ENCODE peak calls at places on chromosomes 16 and 17, in eight cellular contexts. D is adrenal gland, F is ovary, V is Peyer's patch, E is fibroblast of lung, I is fibroblast of mammary gland, T is ascending aorta, S is bronchial epithelial cell. G is an unnamed sample.

GRCh38 chr17:44219126-44219635 is 294 bp downstream of the UBTF start:
- DNase-seq in V (peak), S (peak), D (peak), T (no peak), I (peak), F (peak), E (peak), G (peak)

GRCh38 chr16:13923703-13924298 is 3.8 kb downstream of the ERCC4 start:
- DNase-seq in S (peak), V (no peak), F (no peak), I (peak), E (peak), T (no peak), D (no peak), G (peak)

GRCh38 chr17:38728290-38728831 is 1.8 kb upstream of the CISD3 start:
- DNase-seq in I (no peak), E (no peak), S (no peak), V (peak), T (no peak), F (no peak), D (no peak), G (no peak)

GRCh38 chr16:3655030-3655790 is 719 bp downstream of the DNASE1 start:
- DNase-seq in I (no peak), V (no peak), F (peak), S (no peak), T (no peak), E (no peak), D (no peak), G (no peak)

GRCh38 chr16:15721018-15721417 is 71.0 kb downstream of the NDE1 start:
- DNase-seq in D (no peak), F (no peak), S (no peak), V (no peak), T (no peak), I (no peak), E (no peak), G (no peak)

GRCh38 chr17:10149573-10150399 is 48.6 kb downstream of the GAS7 start:
- DNase-seq in T (no peak), V (no peak), S (peak), I (peak), E (peak), F (no peak), D (no peak), G (peak)

GRCh38 chr17:17042851-17043667 is 802 bp downstream of the MPRIP start:
- DNase-seq in F (peak), S (peak), I (peak), E (peak), T (no peak), D (no peak), V (peak), G (peak)

GRCh38 chr17:81868674-81869220 is 2.4 kb downstream of the ARHGDIA start:
- DNase-seq in S (peak), I (peak), V (peak), T (no peak), D (no peak), E (peak), F (peak), G (peak)

GRCh38 chr17:38881600-38882191 is 11.8 kb downstream of the LASP1 start:
- DNase-seq in E (peak), D (no peak), V (peak), I (peak), T (no peak), S (no peak), F (peak), G (peak)

GRCh38 chr17:67558740-67559380 is 158.9 kb upstream of the NOL11 start:
- DNase-seq in I (peak), F (no peak), V (no peak), E (no peak), T (no peak), D (no peak), S (peak), G (no peak)

GRCh38 chr17:13024033-13024432 is 6.2 kb upstream of the ELAC2 start:
- DNase-seq in D (no peak), S (no peak), I (no peak), T (no peak), V (no peak), E (no peak), F (no peak), G (no peak)

GRCh38 chr16:83366228-83366627 is 441.6 kb upstream of the HSBP1 start:
- DNase-seq in I (no peak), E (peak), S (no peak), V (no peak), F (no peak), T (no peak), D (no peak), G (no peak)

GRCh38 chr16:4094138-4094773 is 22.0 kb downstream of the ADCY9 start:
- DNase-seq in E (no peak), F (no peak), T (no peak), D (no peak), V (peak), S (no peak), I (no peak), G (no peak)

GRCh38 chr16:405548-406506 is 4.1 kb downstream of the DECR2 start:
- DNase-seq in D (no peak), I (no peak), V (no peak), F (no peak), T (no peak), E (no peak), S (no peak), G (peak)

GRCh38 chr16:82651921-82652601 is 25.3 kb downstream of the CDH13 start:
- DNase-seq in F (no peak), I (no peak), T (no peak), E (no peak), D (no peak), V (peak), S (no peak), G (peak)

GRCh38 chr17:17757391-17757791 is 76.1 kb downstream of the RAI1 start:
- DNase-seq in S (no peak), T (no peak), D (no peak), E (no peak), F (no peak), I (no peak), V (peak), G (no peak)

GRCh38 chr16:71429581-71429980 is 12.3 kb downstream of the TLE7 start:
- DNase-seq in F (no peak), S (no peak), I (no peak), V (no peak), T (no peak), E (no peak), D (no peak), G (no peak)

GRCh38 chr17:29588017-29588557 is 1.4 kb downstream of the GIT1 start:
- DNase-seq in F (no peak), D (peak), S (no peak), I (no peak), T (no peak), V (no peak), E (peak), G (no peak)

GRCh38 chr17:72535346-72535745 is 414.5 kb downstream of the SOX9 start:
- DNase-seq in E (no peak), S (no peak), I (no peak), D (no peak), F (no peak), T (no peak), V (no peak), G (no peak)

GRCh38 chr17:64500923-64501765 is 4.3 kb upstream of the POLG2 start:
- DNase-seq in I (no peak), D (no peak), S (no peak), E (no peak), F (no peak), T (no peak), V (no peak), G (no peak)

GRCh38 chr17:62916684-62917571 is 49.1 kb upstream of the TANC2 start:
- DNase-seq in D (no peak), I (peak), E (peak), F (no peak), T (no peak), S (no peak), V (no peak), G (peak)

GRCh38 chr17:75688209-75688771 is 21.2 kb downstream of the SAP30BP start:
- DNase-seq in S (peak), F (peak), I (no peak), D (no peak), T (no peak), V (no peak), E (peak), G (peak)

GRCh38 chr16:83692224-83692623 is 115.6 kb upstream of the HSBP1 start:
- DNase-seq in F (no peak), S (no peak), I (no peak), V (no peak), E (no peak), T (no peak), D (no peak), G (no peak)

GRCh38 chr17:17454276-17454675 is 22.5 kb upstream of the MED9 start:
- DNase-seq in T (no peak), I (no peak), S (no peak), F (no peak), V (peak), E (no peak), D (no peak), G (no peak)

GRCh38 chr17:35743911-35744328 is 9.1 kb downstream of the GAS2L2 start:
- DNase-seq in T (no peak), S (peak), E (peak), D (no peak), I (peak), F (peak), V (no peak), G (peak)

GRCh38 chr17:29358421-29358820 is 31.7 kb upstream of the TAOK1 start:
- DNase-seq in I (no peak), S (peak), E (peak), D (no peak), F (no peak), V (no peak), T (no peak), G (no peak)

GRCh38 chr16:46737621-46738214 is 10.4 kb downstream of the MYLK3 start:
- DNase-seq in D (no peak), V (no peak), I (no peak), T (no peak), E (no peak), S (no peak), F (no peak), G (no peak)

GRCh38 chr17:1438593-1439083 is 17.4 kb downstream of the CRK start:
- DNase-seq in T (no peak), E (peak), I (peak), D (no peak), F (no peak), S (peak), V (no peak), G (peak)

GRCh38 chr16:17149904-17150483 is 320.8 kb downstream of the XYLT1 start:
- DNase-seq in D (no peak), V (no peak), S (no peak), T (no peak), I (no peak), F (no peak), E (no peak), G (no peak)

GRCh38 chr16:20976568-20976967 is 76.0 kb downstream of the LYRM1 start:
- DNase-seq in V (no peak), D (no peak), E (no peak), F (no peak), T (no peak), S (no peak), I (no peak), G (no peak)

GRCh38 chr16:85354623-85355514 is 242.6 kb upstream of the CIBAR2 start:
- DNase-seq in I (peak), T (no peak), F (no peak), D (peak), E (peak), V (no peak), S (peak), G (peak)

GRCh38 chr16:870856-871561 is 70.5 kb upstream of the GNG13 start:
- DNase-seq in V (no peak), I (no peak), F (no peak), S (no peak), E (no peak), D (no peak), T (no peak), G (no peak)

GRCh38 chr17:47315451-47316266 is 8.1 kb upstream of the EFCAB13 start:
- DNase-seq in F (no peak), I (peak), E (peak), S (peak), V (peak), D (no peak), T (no peak), G (peak)

GRCh38 chr17:40540448-40540847 is 24.8 kb downstream of the CCR7 start:
- DNase-seq in F (peak), I (no peak), E (no peak), V (no peak), S (no peak), T (no peak), D (no peak), G (no peak)

GRCh38 chr16:70410736-70411135 is 28.2 kb downstream of the ST3GAL2 start:
- DNase-seq in V (no peak), F (no peak), E (peak), D (no peak), I (no peak), T (no peak), S (no peak), G (no peak)

GRCh38 chr17:32157225-32157624 is 14.9 kb downstream of the RHOT1 start:
- DNase-seq in S (no peak), T (no peak), D (no peak), E (peak), V (no peak), I (peak), F (no peak), G (peak)

GRCh38 chr17:78092794-78093324 is 35.7 kb downstream of the TMC6 start:
- DNase-seq in T (no peak), D (no peak), S (peak), I (no peak), V (no peak), F (no peak), E (no peak), G (no peak)

GRCh38 chr17:46977348-46977747 is 1.7 kb downstream of the RPRML start:
- DNase-seq in I (peak), T (no peak), F (no peak), S (peak), V (no peak), D (no peak), E (peak), G (peak)

GRCh38 chr17:60387666-60388065 is 4.3 kb downstream of the USP32 start:
- DNase-seq in S (no peak), E (no peak), T (no peak), I (no peak), F (no peak), D (no peak), V (no peak), G (no peak)
- H3K4me3 ChIP-seq in S (no peak), E (peak), T (no peak), I (no peak), F (no peak), D (no peak), V (no peak), G (no peak)

DNA sequence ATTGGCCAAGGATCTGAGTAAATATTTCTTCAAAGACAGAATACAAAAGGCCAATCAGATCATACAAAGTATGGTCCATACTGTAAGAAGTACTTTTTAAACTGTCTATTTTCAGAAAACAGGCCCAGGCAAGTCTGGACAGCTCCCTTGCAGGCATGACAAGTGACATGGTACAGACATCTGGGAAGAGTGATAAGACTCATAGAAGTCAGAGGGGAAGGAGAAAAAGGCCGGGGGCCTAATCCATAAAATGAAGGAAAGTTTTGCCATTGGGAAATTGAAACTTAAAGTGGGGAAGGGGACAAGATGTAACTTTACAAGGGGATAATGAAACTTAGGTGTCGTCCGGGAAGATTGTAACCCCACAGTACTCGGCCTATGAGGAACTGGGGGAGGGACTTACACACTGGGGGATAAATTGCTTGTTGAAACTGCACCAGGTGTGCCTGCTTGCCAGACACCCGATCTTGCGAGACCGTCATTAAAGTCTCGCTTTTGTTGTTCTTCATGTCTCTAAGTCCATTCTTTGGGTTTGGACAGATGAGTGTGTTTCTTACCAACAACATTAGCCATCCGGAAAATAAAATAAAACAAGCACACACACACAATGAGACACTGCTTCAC is 684.0 kb downstream of the CDH11 start:
- DNase-seq in D (no peak), S (peak), I (no peak), T (no peak), E (no peak), F (no peak), V (no peak), G (peak)
- H3K4me3 ChIP-seq in D (no peak), S (no peak), I (no peak), T (no peak), E (no peak), F (no peak), V (no peak), G (no peak)

DNA sequence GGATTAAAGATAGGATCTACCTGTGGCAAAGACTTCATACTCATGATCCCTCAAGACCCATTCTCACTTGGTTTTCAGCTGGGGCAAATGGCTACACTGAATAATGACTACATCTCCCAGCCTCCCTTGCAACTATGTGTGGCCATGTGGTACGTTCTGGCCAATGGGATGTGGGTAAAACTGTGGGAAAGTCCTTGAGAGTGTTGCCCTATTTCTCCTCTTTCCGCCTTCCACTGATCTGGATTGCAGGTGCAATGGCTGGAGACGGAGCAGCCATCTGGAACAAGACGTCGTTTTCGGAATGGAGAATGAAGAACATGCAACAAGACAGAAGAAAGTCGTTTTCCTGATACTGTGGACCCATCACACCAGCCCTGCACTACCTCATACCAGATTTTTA is 48.5 kb downstream of the HAPSTR1 start:
- DNase-seq in E (peak), F (no peak), S (no peak), D (no peak), I (peak), T (no peak), V (no peak), G (peak)
- H3K4me3 ChIP-seq in E (no peak), F (no peak), S (no peak), D (no peak), I (no peak), T (no peak), V (no peak), G (no peak)

DNA sequence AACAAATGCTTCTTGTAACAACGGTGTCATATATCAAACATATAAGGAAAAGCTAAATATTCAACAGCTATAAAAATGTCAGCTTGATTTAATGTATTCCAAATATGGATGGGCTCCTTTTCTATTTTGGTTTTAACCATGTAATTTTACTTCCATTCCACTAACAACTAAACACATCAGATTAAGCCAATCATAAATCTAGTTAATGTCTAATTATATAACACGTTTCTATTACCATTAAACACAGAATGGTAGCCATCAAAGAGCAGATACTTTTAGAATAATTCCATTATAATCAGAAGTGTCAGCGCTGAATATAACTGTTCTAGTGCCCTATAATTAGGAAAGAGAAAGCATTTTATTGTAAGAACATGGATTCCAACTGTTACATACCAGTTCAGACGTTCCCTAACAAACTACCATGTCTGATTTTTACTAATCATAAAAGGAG is 10.0 kb downstream of the CMC2 start:
- DNase-seq in V (no peak), D (no peak), E (no peak), S (no peak), I (no peak), F (no peak), T (no peak), G (no peak)
- H3K4me3 ChIP-seq in V (peak), D (no peak), E (peak), S (no peak), I (no peak), F (no peak), T (peak), G (peak)

GRCh38 chr17:42422412-42422957 is 571 bp downstream of the CAVIN1 start:
- DNase-seq in T (no peak), V (peak), F (peak), D (peak), S (no peak), I (no peak), E (peak), G (peak)
- H3K4me3 ChIP-seq in T (peak), V (peak), F (peak), D (peak), S (peak), I (peak), E (peak), G (peak)